ENCODE peak calls at places on chromosomes 11 and 22, in nine cellular contexts. J is fibroblast of lung, E is GM23338, R is cardiac fibroblast, N is ovary, M is esophagus muscularis mucosa, L is thoracic aorta, U is tibial artery, D is adrenal gland. P is an unnamed sample.

GRCh38 chr11:97746832-97747231 is 1273.9 kb upstream of the CNTN5 start:
- DNase-seq in J (no peak), E (no peak), R (no peak), N (no peak), M (no peak), L (no peak), U (no peak), D (no peak), P (no peak)

GRCh38 chr11:34327804-34328631 is 29.8 kb downstream of the ABTB2 start:
- DNase-seq in J (no peak), E (no peak), R (no peak), N (peak; percentile 65), M (no peak), L (no peak), U (peak; percentile 52), D (no peak), P (no peak)

GRCh38 chr11:129225190-129225589 is 33.1 kb upstream of the ARHGAP32 start:
- DNase-seq in J (peak; percentile 85), E (no peak), R (peak; percentile 90), N (no peak), M (no peak), L (no peak), U (no peak), D (no peak), P (peak; percentile 86)

GRCh38 chr11:2465201-2466068 is 20.6 kb downstream of the KCNQ1 start:
- DNase-seq in J (no peak), E (no peak), R (no peak), N (no peak), M (no peak), L (no peak), U (no peak), D (peak; percentile 87), P (no peak)

GRCh38 chr11:126197277-126197939 is 14.0 kb downstream of the RPUSD4 start:
- DNase-seq in J (peak; percentile 70), E (no peak), R (peak; percentile 55), N (no peak), M (no peak), L (no peak), U (no peak), D (no peak), P (no peak)

GRCh38 chr11:14136561-14136960 is 174.0 kb downstream of the SPON1 start:
- DNase-seq in J (no peak), E (no peak), R (no peak), N (no peak), M (no peak), L (no peak), U (no peak), D (no peak), P (no peak)

GRCh38 chr11:69205929-69206612 is 50.3 kb downstream of the SMIM38 start:
- DNase-seq in J (no peak), E (no peak), R (no peak), N (no peak), M (no peak), L (no peak), U (peak; percentile 2), D (no peak), P (no peak)

GRCh38 chr11:12509371-12509770 is 132.0 kb downstream of the PARVA start:
- DNase-seq in J (no peak), E (no peak), R (no peak), N (no peak), M (peak; percentile 90), L (no peak), U (no peak), D (no peak), P (no peak)

GRCh38 chr11:10201343-10201742 is 92.7 kb downstream of the SBF2 start:
- DNase-seq in J (no peak), E (no peak), R (no peak), N (no peak), M (no peak), L (no peak), U (no peak), D (no peak), P (no peak)

GRCh38 chr11:73538381-73538872 is 59.5 kb downstream of the FAM168A start:
- DNase-seq in J (peak; percentile 27), E (peak; percentile 70), R (no peak), N (no peak), M (no peak), L (no peak), U (no peak), D (no peak), P (no peak)

GRCh38 chr11:70510106-70510505 is 111.8 kb downstream of the CTTN start:
- DNase-seq in J (no peak), E (no peak), R (no peak), N (no peak), M (no peak), L (no peak), U (no peak), D (no peak), P (no peak)

GRCh38 chr11:83459802-83460201 is 173.6 kb upstream of the CCDC90B start:
- DNase-seq in J (peak; percentile 1), E (no peak), R (no peak), N (no peak), M (no peak), L (no peak), U (no peak), D (no peak), P (peak; percentile 5)

GRCh38 chr11:34972892-34973291 is 56.5 kb downstream of the PDHX start:
- DNase-seq in J (peak; percentile 76), E (no peak), R (no peak), N (no peak), M (no peak), L (no peak), U (no peak), D (no peak), P (peak; percentile 59)

DNA sequence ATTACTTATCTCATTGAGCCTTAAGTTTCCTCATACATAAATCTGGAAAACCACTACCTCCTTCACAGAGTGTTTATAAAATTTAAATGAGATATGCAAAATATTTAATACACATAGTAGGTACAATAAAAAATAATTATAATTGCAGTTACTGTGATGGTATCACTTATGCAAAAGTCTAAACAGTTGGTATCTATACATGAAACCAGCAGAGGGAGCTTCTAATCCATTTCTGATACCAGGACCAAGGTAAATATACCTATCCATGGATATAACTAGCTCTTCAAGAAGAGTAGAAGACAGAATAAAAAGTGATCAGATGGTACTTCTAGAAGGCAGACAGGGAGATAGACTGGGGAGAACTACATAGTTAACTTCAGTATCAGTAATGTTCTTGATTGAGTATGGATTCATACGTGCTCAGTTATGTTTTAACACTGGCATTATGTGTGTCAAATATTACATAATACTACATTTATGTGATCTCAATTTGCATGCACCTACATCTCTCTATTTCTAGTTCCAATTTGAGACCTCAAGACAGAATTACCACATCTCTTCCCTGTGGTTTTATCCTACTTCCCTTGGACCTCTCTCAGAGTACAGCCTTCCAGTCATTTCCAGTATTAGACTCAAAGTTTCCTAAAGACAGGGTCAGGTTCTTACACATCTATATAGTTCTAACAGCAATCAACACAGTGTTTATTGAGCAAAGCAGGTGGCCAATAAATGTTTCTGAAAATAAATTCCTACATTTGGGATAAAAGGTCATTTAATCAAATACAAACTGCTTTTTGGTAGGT is 13.7 kb upstream of the TSG101 start:
- DNase-seq in J (peak; percentile 6), E (peak; percentile 48), R (peak; percentile 41), N (no peak), M (no peak), L (no peak), U (no peak), D (no peak), P (peak; percentile 35)
- TF ChIP-seq CTCF in J (peak; percentile 36), E (peak; percentile 55), R (peak; percentile 34), N (no peak), M (peak; percentile 30), L (no peak), U (no peak), D (peak; percentile 22), P (peak; percentile 41)

GRCh38 chr22:42720263-42721044 is at the start of gene A4GALT:
- DNase-seq in J (no peak), E (peak; percentile 54), R (no peak), N (no peak), M (no peak), L (no peak), U (no peak), D (no peak), P (no peak)

GRCh38 chr22:42717197-42717967 is 3.3 kb downstream of the A4GALT start:
- DNase-seq in J (no peak), E (peak; percentile 75), R (peak; percentile 56), N (peak; percentile 25), M (no peak), L (no peak), U (no peak), D (no peak), P (peak; percentile 45)

GRCh38 chr22:42719656-42720262 is 911 bp downstream of the A4GALT start:
- DNase-seq in J (no peak), E (peak; percentile 68), R (no peak), N (no peak), M (no peak), L (no peak), U (no peak), D (no peak), P (no peak)

GRCh38 chr22:42721045-42721434 is 370 bp upstream of the A4GALT start:
- DNase-seq in J (no peak), E (peak; percentile 68), R (no peak), N (no peak), M (no peak), L (no peak), U (no peak), D (no peak), P (no peak)

DNA sequence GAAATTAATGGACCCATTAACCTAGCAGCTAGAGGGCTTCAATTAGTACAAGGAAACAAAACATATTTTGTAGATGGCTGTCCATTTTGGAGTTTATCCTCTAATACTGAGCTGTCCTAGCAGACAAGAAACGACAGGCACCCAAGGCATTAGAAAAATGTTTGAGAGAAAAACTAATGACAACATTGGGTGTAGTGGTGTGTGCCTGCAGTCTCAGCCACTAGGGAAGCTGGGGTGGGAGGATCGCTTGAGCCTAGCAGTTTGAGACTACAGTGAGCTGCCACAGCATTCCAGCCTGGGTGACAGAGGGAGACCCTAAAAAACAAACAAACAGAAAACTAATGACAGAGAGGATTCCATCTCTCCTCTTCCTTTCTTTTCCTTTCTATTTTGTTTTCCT is 1.5 kb downstream of the A4GALT start:
- DNase-seq in J (no peak), E (peak; percentile 27), R (no peak), N (no peak), M (no peak), L (no peak), U (peak; percentile 51), D (no peak), P (no peak)
- H3K4me3 ChIP-seq in J (peak overlapping the region; percentile 72), E (peak overlapping the region; percentile 78), R (peak overlapping the region; percentile 67), N (no peak overlapping the region), M (peak overlapping the region; percentile 98), L (peak overlapping the region; percentile 96), U (peak overlapping the region; percentile 100), D (no peak overlapping the region), P (peak overlapping the region; percentile 61)

DNA sequence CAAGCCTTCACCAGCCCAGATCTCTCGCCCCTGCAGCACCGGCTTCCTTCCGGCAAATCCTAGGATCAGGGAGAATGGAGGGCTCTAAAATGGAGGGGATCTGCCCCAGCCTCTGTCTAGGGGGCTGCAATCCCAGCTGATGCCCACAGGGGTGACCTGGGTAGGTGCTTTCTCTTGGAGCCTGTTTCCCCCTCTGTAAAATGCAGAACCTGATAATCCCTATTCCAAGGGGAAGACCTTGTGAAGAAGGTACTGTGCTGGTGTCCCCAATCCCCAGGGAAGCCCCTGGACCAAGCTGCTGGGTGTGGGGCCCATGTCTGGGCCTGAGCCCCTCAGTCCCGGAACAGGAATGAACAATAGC is 2.8 kb downstream of the EMID1 start:
- DNase-seq in J (no peak), E (peak; percentile 41), R (no peak), N (no peak), M (no peak), L (no peak), U (no peak), D (no peak), P (no peak)
- TF ChIP-seq CTCF in J (no peak), E (no peak), R (no peak), N (no peak), M (no peak), L (no peak), U (no peak), D (no peak), P (no peak)

GRCh38 chr11:95682552-95682951 is 107.0 kb downstream of the FAM76B start:
- DNase-seq in J (peak; percentile 82), E (no peak), R (no peak), N (no peak), M (no peak), L (no peak), U (no peak), D (no peak), P (peak; percentile 73)
- H3K4me3 ChIP-seq in J (no peak overlapping the region), E (no peak overlapping the region), R (no peak overlapping the region), N (no peak overlapping the region), M (no peak overlapping the region), L (no peak overlapping the region), U (no peak overlapping the region), D (no peak overlapping the region), P (no peak overlapping the region)